ENCODE peak calls at places on chromosomes 4 and X, in ten cellular contexts. One of them, this sample, is unnamed.

GRCh38 chr4:158769175-158769831 is 477 bp downstream of the FNIP2 start:
- DNase-seq in Kasumi-1: peak; percentile 32
- DNase-seq in retina: peak; percentile 87
- DNase-seq in iris pigment epithelial cell: peak; percentile 49
- DNase-seq in heart right ventricle: no peak
- DNase-seq in stomach: peak; percentile 29
- DNase-seq in bronchial epithelial cell: peak; percentile 45
- DNase-seq in cardiac muscle cell: no peak
- DNase-seq in stimulated activated CD8-positive, alpha-beta memory T cell treated with anti-CD3 and anti-CD28 coated beads, Interleukin-4, amount 100 ng/mL, for 24 hours: peak; percentile 7
- DNase-seq in cardiac fibroblast: peak; percentile 65
- DNase-seq in this sample: peak; percentile 33

GRCh38 chr4:54014761-54015160 is 49.6 kb downstream of the CHIC2 start:
- DNase-seq in Kasumi-1: no peak
- DNase-seq in retina: no peak
- DNase-seq in iris pigment epithelial cell: no peak
- DNase-seq in heart right ventricle: no peak
- DNase-seq in stomach: no peak
- DNase-seq in bronchial epithelial cell: no peak
- DNase-seq in cardiac muscle cell: no peak
- DNase-seq in stimulated activated CD8-positive, alpha-beta memory T cell treated with anti-CD3 and anti-CD28 coated beads, Interleukin-4, amount 100 ng/mL, for 24 hours: no peak
- DNase-seq in cardiac fibroblast: no peak
- DNase-seq in this sample: no peak

GRCh38 chr4:6184169-6184568 is 16.2 kb downstream of the JAKMIP1 start:
- DNase-seq in Kasumi-1: no peak
- DNase-seq in retina: no peak
- DNase-seq in iris pigment epithelial cell: no peak
- DNase-seq in heart right ventricle: no peak
- DNase-seq in stomach: no peak
- DNase-seq in bronchial epithelial cell: no peak
- DNase-seq in cardiac muscle cell: no peak
- DNase-seq in stimulated activated CD8-positive, alpha-beta memory T cell treated with anti-CD3 and anti-CD28 coated beads, Interleukin-4, amount 100 ng/mL, for 24 hours: no peak
- DNase-seq in cardiac fibroblast: no peak
- DNase-seq in this sample: no peak

GRCh38 chrX:99703467-99703866 is 706.6 kb downstream of the PCDH19 start:
- DNase-seq in Kasumi-1: no peak
- DNase-seq in retina: no peak
- DNase-seq in iris pigment epithelial cell: no peak
- DNase-seq in heart right ventricle: no peak
- DNase-seq in stomach: no peak
- DNase-seq in bronchial epithelial cell: peak; percentile 8
- DNase-seq in cardiac muscle cell: no peak
- DNase-seq in stimulated activated CD8-positive, alpha-beta memory T cell treated with anti-CD3 and anti-CD28 coated beads, Interleukin-4, amount 100 ng/mL, for 24 hours: no peak
- DNase-seq in cardiac fibroblast: no peak
- DNase-seq in this sample: no peak

GRCh38 chr4:67549123-67549522 is 3.8 kb upstream of the CENPC start:
- DNase-seq in Kasumi-1: peak; percentile 62
- DNase-seq in retina: no peak
- DNase-seq in iris pigment epithelial cell: peak; percentile 8
- DNase-seq in heart right ventricle: no peak
- DNase-seq in stomach: no peak
- DNase-seq in bronchial epithelial cell: peak; percentile 71
- DNase-seq in cardiac muscle cell: peak; percentile 63
- DNase-seq in stimulated activated CD8-positive, alpha-beta memory T cell treated with anti-CD3 and anti-CD28 coated beads, Interleukin-4, amount 100 ng/mL, for 24 hours: no peak
- DNase-seq in cardiac fibroblast: peak; percentile 40
- DNase-seq in this sample: peak; percentile 39

GRCh38 chr4:38002451-38003071 is 42.4 kb downstream of the PTTG2 start:
- DNase-seq in Kasumi-1: no peak
- DNase-seq in retina: no peak
- DNase-seq in iris pigment epithelial cell: peak; percentile 44
- DNase-seq in heart right ventricle: no peak
- DNase-seq in stomach: no peak
- DNase-seq in bronchial epithelial cell: peak; percentile 54
- DNase-seq in cardiac muscle cell: no peak
- DNase-seq in stimulated activated CD8-positive, alpha-beta memory T cell treated with anti-CD3 and anti-CD28 coated beads, Interleukin-4, amount 100 ng/mL, for 24 hours: no peak
- DNase-seq in cardiac fibroblast: peak; percentile 40
- DNase-seq in this sample: no peak

GRCh38 chr4:8110071-8110986 is 48.3 kb downstream of the ABLIM2 start:
- DNase-seq in Kasumi-1: peak; percentile 17
- DNase-seq in retina: no peak
- DNase-seq in iris pigment epithelial cell: peak; percentile 20
- DNase-seq in heart right ventricle: no peak
- DNase-seq in stomach: no peak
- DNase-seq in bronchial epithelial cell: peak; percentile 83
- DNase-seq in cardiac muscle cell: peak; percentile 14
- DNase-seq in stimulated activated CD8-positive, alpha-beta memory T cell treated with anti-CD3 and anti-CD28 coated beads, Interleukin-4, amount 100 ng/mL, for 24 hours: no peak
- DNase-seq in cardiac fibroblast: peak; percentile 36
- DNase-seq in this sample: no peak

GRCh38 chr4:41579043-41579442 is 41.1 kb downstream of the LIMCH1 start:
- DNase-seq in Kasumi-1: no peak
- DNase-seq in retina: no peak
- DNase-seq in iris pigment epithelial cell: no peak
- DNase-seq in heart right ventricle: no peak
- DNase-seq in stomach: no peak
- DNase-seq in bronchial epithelial cell: no peak
- DNase-seq in cardiac muscle cell: no peak
- DNase-seq in stimulated activated CD8-positive, alpha-beta memory T cell treated with anti-CD3 and anti-CD28 coated beads, Interleukin-4, amount 100 ng/mL, for 24 hours: no peak
- DNase-seq in cardiac fibroblast: no peak
- DNase-seq in this sample: no peak

GRCh38 chrX:25721564-25721963 is 416.6 kb upstream of the MAGEB18 start:
- DNase-seq in Kasumi-1: no peak
- DNase-seq in retina: peak; percentile 31
- DNase-seq in iris pigment epithelial cell: peak; percentile 11
- DNase-seq in heart right ventricle: no peak
- DNase-seq in stomach: no peak
- DNase-seq in bronchial epithelial cell: no peak
- DNase-seq in cardiac muscle cell: peak; percentile 29
- DNase-seq in stimulated activated CD8-positive, alpha-beta memory T cell treated with anti-CD3 and anti-CD28 coated beads, Interleukin-4, amount 100 ng/mL, for 24 hours: no peak
- DNase-seq in cardiac fibroblast: peak; percentile 22
- DNase-seq in this sample: no peak

GRCh38 chr4:39698424-39699009 is 581 bp downstream of the UBE2K start:
- DNase-seq in Kasumi-1: no peak
- DNase-seq in retina: no peak
- DNase-seq in iris pigment epithelial cell: peak; percentile 29
- DNase-seq in heart right ventricle: peak; percentile 55
- DNase-seq in stomach: peak; percentile 32
- DNase-seq in bronchial epithelial cell: peak; percentile 36
- DNase-seq in cardiac muscle cell: peak; percentile 27
- DNase-seq in stimulated activated CD8-positive, alpha-beta memory T cell treated with anti-CD3 and anti-CD28 coated beads, Interleukin-4, amount 100 ng/mL, for 24 hours: no peak
- DNase-seq in cardiac fibroblast: peak; percentile 32
- DNase-seq in this sample: peak; percentile 26

GRCh38 chr4:107255114-107255513 is 219.0 kb upstream of the DKK2 start:
- DNase-seq in Kasumi-1: no peak
- DNase-seq in retina: no peak
- DNase-seq in iris pigment epithelial cell: peak; percentile 46
- DNase-seq in heart right ventricle: no peak
- DNase-seq in stomach: no peak
- DNase-seq in bronchial epithelial cell: peak; percentile 38
- DNase-seq in cardiac muscle cell: peak; percentile 5
- DNase-seq in stimulated activated CD8-positive, alpha-beta memory T cell treated with anti-CD3 and anti-CD28 coated beads, Interleukin-4, amount 100 ng/mL, for 24 hours: no peak
- DNase-seq in cardiac fibroblast: no peak
- DNase-seq in this sample: no peak

GRCh38 chrX:40314070-40314469 is 216.3 kb upstream of the BCOR start:
- DNase-seq in Kasumi-1: no peak
- DNase-seq in retina: no peak
- DNase-seq in iris pigment epithelial cell: no peak
- DNase-seq in heart right ventricle: no peak
- DNase-seq in stomach: no peak
- DNase-seq in bronchial epithelial cell: no peak
- DNase-seq in cardiac muscle cell: peak; percentile 3
- DNase-seq in stimulated activated CD8-positive, alpha-beta memory T cell treated with anti-CD3 and anti-CD28 coated beads, Interleukin-4, amount 100 ng/mL, for 24 hours: no peak
- DNase-seq in cardiac fibroblast: no peak
- DNase-seq in this sample: no peak

GRCh38 chrX:107454302-107454701 is 4.8 kb downstream of the FRMPD3 start:
- DNase-seq in Kasumi-1: no peak
- DNase-seq in retina: no peak
- DNase-seq in iris pigment epithelial cell: peak; percentile 5
- DNase-seq in heart right ventricle: no peak
- DNase-seq in stomach: no peak
- DNase-seq in bronchial epithelial cell: peak; percentile 85
- DNase-seq in cardiac muscle cell: no peak
- DNase-seq in stimulated activated CD8-positive, alpha-beta memory T cell treated with anti-CD3 and anti-CD28 coated beads, Interleukin-4, amount 100 ng/mL, for 24 hours: no peak
- DNase-seq in cardiac fibroblast: peak; percentile 2
- DNase-seq in this sample: no peak

GRCh38 chr4:164716901-164717300 is 37.0 kb upstream of the SMIM31 start:
- DNase-seq in Kasumi-1: peak; percentile 29
- DNase-seq in retina: no peak
- DNase-seq in iris pigment epithelial cell: no peak
- DNase-seq in heart right ventricle: no peak
- DNase-seq in stomach: no peak
- DNase-seq in bronchial epithelial cell: peak; percentile 4
- DNase-seq in cardiac muscle cell: no peak
- DNase-seq in stimulated activated CD8-positive, alpha-beta memory T cell treated with anti-CD3 and anti-CD28 coated beads, Interleukin-4, amount 100 ng/mL, for 24 hours: no peak
- DNase-seq in cardiac fibroblast: no peak
- DNase-seq in this sample: peak; percentile 29